ENCODE peak calls at places on chromosomes 7 and 10, in seven cellular contexts. W is fibroblast of lung; I is kidney; P is CD4-positive, alpha-beta memory T cell; X is OCI-LY7; Q is prostate gland; U is aorta. J is an unnamed sample.

GRCh38 chr10:102780246-102780645 is 36.5 kb downstream of the WBP1L start:
- DNase-seq in Q (no peak), P (no peak), W (peak; percentile 74), X (no peak), I (no peak), U (no peak), J (no peak)

GRCh38 chr10:105063796-105064195 is 422.7 kb downstream of the SORCS3 start:
- DNase-seq in I (no peak), W (peak; percentile 3), U (no peak), P (no peak), X (peak; percentile 17), Q (no peak), J (peak; percentile 81)

GRCh38 chr7:102111758-102112119 is 174.9 kb upstream of the SH2B2 start:
- DNase-seq in W (no peak), I (no peak), P (no peak), X (no peak), Q (no peak), U (no peak), J (no peak)

GRCh38 chr10:22894714-22895113 is 33.1 kb upstream of the ARMC3 start:
- DNase-seq in P (no peak), U (no peak), I (no peak), X (no peak), W (no peak), Q (no peak), J (no peak)

GRCh38 chr10:60312818-60313588 is 76.7 kb downstream of the ANK3 start:
- DNase-seq in U (no peak), X (no peak), Q (no peak), I (no peak), P (no peak), W (peak; percentile 79), J (no peak)

GRCh38 chr7:153170287-153170686 is 410.7 kb downstream of the ACTR3B start:
- DNase-seq in P (no peak), Q (no peak), X (no peak), I (no peak), U (no peak), W (no peak), J (no peak)

GRCh38 chr7:141200191-141201108 is 126.6 kb downstream of the TMEM178B start:
- DNase-seq in Q (no peak), P (no peak), U (no peak), W (no peak), X (no peak), I (no peak), J (no peak)

GRCh38 chr10:93468532-93469213 is 13.5 kb downstream of the MYOF start:
- DNase-seq in Q (no peak), I (no peak), X (no peak), U (no peak), W (peak; percentile 93), P (no peak), J (no peak)

GRCh38 chr7:83410989-83411591 is 237.8 kb downstream of the SEMA3E start:
- DNase-seq in I (no peak), X (peak; percentile 43), Q (peak; percentile 25), U (no peak), W (peak; percentile 77), P (no peak), J (peak; percentile 76)

GRCh38 chr10:95196053-95196452 is 2.0 kb downstream of the ACSM6 start:
- DNase-seq in I (no peak), X (no peak), W (no peak), P (no peak), Q (no peak), U (no peak), J (no peak)

GRCh38 chr7:55893940-55894339 is 6.7 kb downstream of the ZNF713 start:
- DNase-seq in P (no peak), I (no peak), X (no peak), W (no peak), U (no peak), Q (no peak), J (no peak)

GRCh38 chr7:151038951-151039849 is 9.1 kb upstream of the ASIC3 start:
- DNase-seq in X (no peak), W (peak; percentile 83), I (peak; percentile 92), Q (no peak), U (peak; percentile 94), P (no peak), J (no peak)

GRCh38 chr10:79322616-79323566 is 24.4 kb upstream of the PPIF start:
- DNase-seq in W (peak; percentile 89), U (peak; percentile 71), Q (peak; percentile 76), I (peak; percentile 81), P (peak; percentile 88), X (no peak), J (no peak)

GRCh38 chr7:42236266-42237161 is 495 bp downstream of the GLI3 start:
- DNase-seq in W (peak; percentile 74), Q (peak; percentile 48), I (peak; percentile 86), X (no peak), P (no peak), U (peak; percentile 89), J (no peak)

GRCh38 chr7:27910341-27910740 is 170.4 kb downstream of the TAX1BP1 start:
- DNase-seq in X (no peak), I (no peak), U (no peak), W (no peak), Q (no peak), P (no peak), J (no peak)

GRCh38 chr10:68543004-68543918 is 15.9 kb upstream of the SLC25A16 start:
- DNase-seq in Q (no peak), X (no peak), U (no peak), I (no peak), W (peak; percentile 65), P (no peak), J (peak; percentile 2)

GRCh38 chr7:87495366-87495765 is 19.9 kb upstream of the ABCB4 start:
- DNase-seq in Q (no peak), P (no peak), I (no peak), W (no peak), U (no peak), X (no peak), J (no peak)
- H3K4me1 ChIP-seq in Q (no peaks in the 10 kb centered on the region), P (no peaks in the 10 kb centered on the region), I (no peaks in the 10 kb centered on the region), W (no peaks in the 10 kb centered on the region), U (no peaks in the 10 kb centered on the region), X (peaks cover 5% of the 10 kb centered on the region), J (no peaks in the 10 kb centered on the region)

GRCh38 chr10:121828045-121828444 is 99.8 kb downstream of the ATE1 start:
- DNase-seq in W (no peak), P (no peak), U (no peak), Q (no peak), I (no peak), X (no peak), J (no peak)

GRCh38 chr10:121831777-121832176 is 96.1 kb downstream of the ATE1 start:
- DNase-seq in I (no peak), U (no peak), W (peak; percentile 30), Q (no peak), P (no peak), X (no peak), J (no peak)

GRCh38 chr10:121832647-121833046 is 95.2 kb downstream of the ATE1 start:
- DNase-seq in U (no peak), W (no peak), X (no peak), I (no peak), P (no peak), Q (no peak), J (no peak)

GRCh38 chr10:121831237-121831636 is 96.6 kb downstream of the ATE1 start:
- DNase-seq in Q (no peak), X (no peak), P (no peak), W (no peak), I (no peak), U (no peak), J (no peak)

DNA sequence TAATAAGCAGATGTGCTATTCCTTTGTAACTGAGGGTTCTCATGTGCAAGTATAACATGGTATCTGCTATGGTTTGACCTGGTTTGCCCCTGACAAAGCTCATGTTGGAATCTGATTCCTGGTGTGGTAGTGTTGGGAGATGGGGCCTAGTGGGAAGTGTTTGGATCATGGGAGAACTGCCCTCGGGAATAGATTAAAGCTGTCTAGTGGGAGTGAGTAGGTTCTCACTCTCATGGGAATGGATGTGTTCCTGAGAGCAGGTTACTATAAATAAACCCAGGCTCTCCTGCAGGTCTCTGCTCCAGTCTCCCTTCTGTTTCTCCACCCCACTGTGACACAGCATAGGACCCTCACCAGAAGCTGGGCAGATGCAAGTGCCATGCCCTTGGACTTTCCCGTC is 97.7 kb downstream of the ATE1 start:
- DNase-seq in X (no peak), W (no peak), U (no peak), Q (no peak), I (no peak), P (no peak), J (no peak)
- H3K27ac ChIP-seq in X (no peak overlapping the region), W (no peak overlapping the region), U (no peak overlapping the region), Q (no peak overlapping the region), I (no peak overlapping the region), P (no peak overlapping the region), J (no peak overlapping the region)

GRCh38 chr7:133230591-133231194 is 22.2 kb upstream of the EXOC4 start:
- DNase-seq in Q (peak; percentile 24), U (no peak), X (peak; percentile 56), I (no peak), W (peak; percentile 70), P (peak; percentile 47), J (peak; percentile 85)
- H3K4me1 ChIP-seq in Q (no peaks in the 10 kb centered on the region), U (no peaks in the 10 kb centered on the region), X (no peaks in the 10 kb centered on the region), I (no peaks in the 10 kb centered on the region), W (no peaks in the 10 kb centered on the region), P (no peaks in the 10 kb centered on the region), J (no peaks in the 10 kb centered on the region)

GRCh38 chr10:129946868-129947267 is 17.2 kb downstream of the EBF3 start:
- DNase-seq in X (no peak), W (no peak), I (no peak), Q (no peak), P (no peak), U (peak; percentile 74), J (no peak)

GRCh38 chr10:129951251-129951808 is 12.7 kb downstream of the EBF3 start:
- DNase-seq in P (no peak), X (no peak), U (no peak), I (no peak), W (no peak), Q (no peak), J (no peak)

GRCh38 chr10:129950651-129951050 is 13.4 kb downstream of the EBF3 start:
- DNase-seq in X (no peak), P (no peak), W (no peak), Q (no peak), U (no peak), I (no peak), J (no peak)

GRCh38 chr10:129951841-129952240 is 12.2 kb downstream of the EBF3 start:
- DNase-seq in X (no peak), W (no peak), P (no peak), U (no peak), I (no peak), Q (no peak), J (no peak)

DNA sequence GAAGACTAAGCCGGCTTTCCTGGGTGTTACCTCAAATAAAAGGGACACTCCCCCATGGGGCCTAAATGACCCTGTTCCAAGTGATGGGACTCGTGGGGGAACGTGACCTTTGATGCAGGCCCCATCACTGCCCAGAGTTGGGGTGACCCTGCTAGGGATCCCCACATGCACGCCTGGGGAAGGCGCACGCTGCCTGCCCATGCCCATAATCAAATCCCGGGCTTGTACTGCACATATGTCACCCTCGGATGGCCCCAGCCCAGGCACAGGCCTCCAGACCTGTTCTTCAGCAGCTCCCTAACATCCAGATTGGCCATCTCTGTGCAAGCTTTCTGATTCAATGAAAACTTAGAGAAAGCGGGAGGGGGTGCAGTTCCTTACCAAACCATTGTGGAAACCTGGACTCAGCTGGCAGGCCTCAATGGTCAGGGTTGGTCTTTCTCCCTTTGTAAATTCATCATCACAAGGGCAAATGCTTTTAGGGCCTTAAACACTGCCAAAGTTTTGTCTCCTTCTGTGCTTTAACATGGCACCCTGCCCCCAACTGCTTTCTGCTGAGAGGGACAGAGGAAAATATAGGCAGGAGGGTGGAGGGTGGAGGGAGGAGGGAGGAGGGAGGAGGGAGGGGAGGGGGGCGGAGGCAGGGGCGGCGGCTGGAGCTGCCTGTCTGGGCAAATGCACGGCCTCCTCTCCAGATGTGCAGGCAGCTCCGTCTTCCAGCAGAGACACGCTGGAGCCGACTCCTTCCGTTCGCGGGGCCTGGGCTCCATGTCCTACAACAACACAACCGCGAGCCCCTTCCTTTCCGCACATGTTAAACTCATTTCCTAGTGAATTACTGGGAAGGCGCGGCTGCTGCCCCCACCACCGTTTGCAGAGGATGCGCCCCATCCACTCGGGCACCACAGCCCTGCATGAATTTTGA is 14.4 kb downstream of the EBF3 start:
- DNase-seq in W (peak; percentile 47), U (no peak), I (peak; percentile 82), P (no peak), Q (no peak), X (no peak), J (no peak)
- H3K27ac ChIP-seq in W (no peak overlapping the region), U (no peak overlapping the region), I (no peak overlapping the region), P (no peak overlapping the region), Q (no peak overlapping the region), X (no peak overlapping the region), J (no peak overlapping the region)

J was measured in Karpas-422.